ENCODE peak calls at places on chromosome 14, in eight cellular contexts. M is pancreas; O is foreskin fibroblast; E is mucosa of descending colon; L is lower lobe of right lung; N is AG04450; Y is cardiac muscle cell; R is CD8-positive, alpha-beta T cell. D is an unnamed sample.

GRCh38 chr14:75372260-75372659 is 55.6 kb upstream of the JDP2 start:
- DNase-seq in M (no peak), O (no peak), E (no peak), L (no peak), N (no peak), Y (no peak), R (no peak), D (no peak)

GRCh38 chr14:39956372-39956771 is 524.1 kb upstream of the FBXO33 start:
- DNase-seq in M (no peak), O (no peak), E (no peak), L (no peak), N (no peak), Y (no peak), R (no peak), D (no peak)

GRCh38 chr14:33404054-33404453 is 465.4 kb downstream of the NPAS3 start:
- DNase-seq in M (no peak), O (peak), E (no peak), L (no peak), N (no peak), Y (no peak), R (no peak), D (no peak)

GRCh38 chr14:35499180-35499579 is 34.8 kb upstream of the INSM2 start:
- DNase-seq in M (no peak), O (no peak), E (no peak), L (no peak), N (no peak), Y (no peak), R (no peak), D (no peak)

GRCh38 chr14:34930591-34931069 is 52.2 kb upstream of the SRP54 start:
- DNase-seq in M (no peak), O (no peak), E (peak), L (no peak), N (no peak), Y (no peak), R (no peak), D (no peak)

GRCh38 chr14:69713127-69713800 is 53.7 kb upstream of the SRSF5 start:
- DNase-seq in M (no peak), O (no peak), E (peak), L (no peak), N (no peak), Y (peak), R (no peak), D (no peak)

GRCh38 chr14:61192970-61193369 is 88.2 kb downstream of the TMEM30B start:
- DNase-seq in M (no peak), O (peak), E (no peak), L (no peak), N (no peak), Y (no peak), R (no peak), D (no peak)

GRCh38 chr14:69247691-69248440 is 12.1 kb upstream of the GALNT16 start:
- DNase-seq in M (no peak), O (peak), E (no peak), L (no peak), N (peak), Y (no peak), R (no peak), D (no peak)

GRCh38 chr14:103029936-103030335 is 27.4 kb downstream of the CDC42BPB start:
- DNase-seq in M (no peak), O (no peak), E (no peak), L (no peak), N (no peak), Y (no peak), R (no peak), D (no peak)

GRCh38 chr14:81811705-81812269 is 278.1 kb upstream of the SEL1L start:
- DNase-seq in M (no peak), O (no peak), E (no peak), L (no peak), N (no peak), Y (no peak), R (no peak), D (no peak)

GRCh38 chr14:51744372-51745150 is 92.9 kb downstream of the FRMD6 start:
- DNase-seq in M (no peak), O (no peak), E (no peak), L (no peak), N (no peak), Y (no peak), R (no peak), D (no peak)

GRCh38 chr14:102537981-102538597 is 28.5 kb upstream of the ANKRD9 start:
- DNase-seq in M (no peak), O (no peak), E (no peak), L (no peak), N (no peak), Y (no peak), R (no peak), D (no peak)

GRCh38 chr14:45679852-45680251 is 426.9 kb upstream of the MIS18BP1 start:
- DNase-seq in M (no peak), O (peak), E (no peak), L (no peak), N (no peak), Y (no peak), R (no peak), D (no peak)

GRCh38 chr14:29462271-29462670 is 465.4 kb downstream of the PRKD1 start:
- DNase-seq in M (no peak), O (no peak), E (no peak), L (no peak), N (no peak), Y (no peak), R (no peak), D (no peak)

GRCh38 chr14:54348001-54348611 is 48.7 kb upstream of the CDKN3 start:
- DNase-seq in M (no peak), O (peak), E (peak), L (no peak), N (no peak), Y (peak), R (no peak), D (no peak)

DNA sequence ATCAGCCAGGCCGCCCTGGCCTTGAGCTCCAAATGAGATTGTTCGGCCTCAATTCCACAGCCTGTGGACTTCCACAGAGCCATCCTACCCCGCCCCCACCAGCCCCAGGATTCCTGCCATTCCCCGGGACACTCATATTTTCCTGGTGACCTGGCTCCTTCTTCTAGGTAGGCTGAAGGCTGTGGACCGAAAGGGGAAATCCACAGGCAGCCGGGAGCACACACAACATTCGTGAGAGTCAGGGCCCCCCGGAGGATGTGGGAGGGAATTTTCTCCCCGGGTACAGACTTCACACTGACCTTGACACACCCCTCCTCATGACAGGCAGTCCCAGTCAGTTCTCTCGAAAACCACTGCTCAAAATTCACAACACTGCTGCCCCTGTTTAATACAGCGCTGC is 39.9 kb downstream of the RIN3 start:
- DNase-seq in M (no peak), O (peak), E (no peak), L (no peak), N (no peak), Y (peak), R (no peak), D (no peak)
- TF ChIP-seq CTCF in M (no peak), O (no peak), E (no peak), L (no peak), N (peak), Y (peak), R (no peak), D (no peak)

GRCh38 chr14:97376310-97376709 is 579.1 kb downstream of the VRK1 start:
- DNase-seq in M (no peak), O (no peak), E (no peak), L (no peak), N (no peak), Y (no peak), R (no peak), D (no peak)
- TF ChIP-seq CTCF in M (no peak), O (no peak), E (no peak), L (no peak), N (no peak), Y (no peak), R (no peak), D (no peak)

DNA sequence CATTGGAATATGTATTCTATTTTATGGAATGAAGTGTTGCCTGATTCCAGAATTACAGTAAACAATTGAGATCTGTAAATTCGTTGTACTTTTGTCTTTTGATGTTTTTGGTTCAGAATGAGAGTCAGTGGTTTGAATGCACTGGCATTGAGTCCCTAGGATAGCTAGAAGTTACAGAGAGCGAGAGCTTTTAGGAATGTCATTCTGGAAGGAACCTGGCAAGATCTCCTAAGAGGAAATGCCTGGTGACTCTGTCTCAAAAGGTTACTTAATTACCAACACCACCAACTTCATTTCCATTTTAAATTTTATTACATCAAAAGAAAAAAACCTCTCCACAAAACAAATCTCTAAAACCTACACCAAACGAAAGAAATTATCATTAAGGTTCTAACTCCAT is 6.0 kb upstream of the CEBPE start:
- DNase-seq in M (no peak), O (no peak), E (no peak), L (no peak), N (no peak), Y (no peak), R (no peak), D (no peak)
- TF ChIP-seq CTCF in M (no peak), O (no peak), E (no peak), L (no peak), N (no peak), Y (no peak), R (no peak), D (no peak)

GRCh38 chr14:38618514-38618913 is 362.6 kb upstream of the CLEC14A start:
- DNase-seq in M (no peak), O (no peak), E (no peak), L (no peak), N (no peak), Y (no peak), R (no peak), D (no peak)
- TF ChIP-seq CTCF in M (no peak), O (no peak), E (no peak), L (no peak), N (peak), Y (no peak), R (no peak), D (no peak)

DNA sequence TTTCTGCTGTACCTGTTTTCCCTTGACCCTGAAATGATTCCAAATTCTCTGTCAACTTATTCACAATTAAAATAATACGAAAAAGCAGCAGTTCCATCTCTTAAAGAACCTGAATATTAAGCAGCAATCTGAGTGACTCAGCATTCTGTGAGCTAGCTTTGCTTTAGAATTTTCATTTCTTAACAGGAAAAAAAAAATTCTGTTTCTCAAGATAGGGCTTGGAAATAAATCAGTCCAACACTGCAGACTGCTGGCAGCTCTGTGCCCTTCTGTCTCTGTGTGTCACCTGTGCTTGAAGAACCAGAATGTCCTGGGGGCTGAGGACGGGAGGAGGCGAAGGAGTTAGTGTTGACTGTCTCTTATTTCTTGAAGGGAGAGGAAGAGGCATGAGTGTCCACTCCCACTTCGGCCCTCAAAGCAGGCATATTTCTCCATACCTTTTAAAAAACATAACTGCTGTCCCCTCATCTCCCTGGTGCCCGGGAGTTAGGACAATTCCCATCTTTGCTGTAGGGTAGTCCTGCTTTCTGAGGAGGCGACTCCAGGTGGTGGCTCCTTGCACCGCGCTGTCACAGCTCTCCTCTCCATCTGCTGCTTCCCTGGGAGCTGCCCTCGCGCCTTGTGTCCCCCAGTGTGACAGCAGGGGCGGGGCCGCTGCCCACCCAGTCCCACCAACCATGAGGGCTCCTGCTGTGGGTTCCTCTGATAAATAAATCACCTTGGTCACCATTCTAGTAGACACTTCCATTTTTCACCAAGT is 203.1 kb downstream of the CALM1 start:
- DNase-seq in M (no peak), O (no peak), E (peak), L (no peak), N (no peak), Y (no peak), R (no peak), D (no peak)
- TF ChIP-seq CTCF in M (no peak), O (no peak), E (no peak), L (no peak), N (no peak), Y (peak), R (no peak), D (no peak)

D was measured in natural killer cell.